ENCODE peak calls at places on chromosomes 3 and 15, in eight cellular contexts. R is neural crest cell; V is H54; D is stimulated activated CD4-positive, alpha-beta T cell treated with anti-CD3 and anti-CD28 coated beads, Interleukin-2, amount 100 ng/mL, for 24 hours; E is B cell; P is right cardiac atrium; O is non-pigmented ciliary epithelial cell; H is EH. N is an unnamed sample.

GRCh38 chr3:140416686-140417085 is 261.2 kb upstream of the TRIM42 start:
- DNase-seq in R (no peak), V (no peak), D (no peak), E (no peak), P (no peak), O (no peak), H (no peak), N (no peak)

GRCh38 chr15:48131324-48131723 is 10.5 kb downstream of the SLC24A5 start:
- DNase-seq in R (no peak), V (no peak), D (no peak), E (no peak), P (no peak), O (no peak), H (no peak), N (no peak)

GRCh38 chr3:167380004-167380689 is at the start of gene ZBBX:
- DNase-seq in R (peak; percentile 95), V (peak; percentile 40), D (peak; percentile 87), E (peak; percentile 90), P (peak; percentile 76), O (peak; percentile 38), H (peak; percentile 63), N (peak; percentile 82)

GRCh38 chr3:153127788-153128187 is 34.2 kb upstream of the RAP2B start:
- DNase-seq in R (no peak), V (no peak), D (no peak), E (no peak), P (no peak), O (no peak), H (peak; percentile 31), N (no peak)

GRCh38 chr3:141273700-141274410 is 42.2 kb downstream of the PXYLP1 start:
- DNase-seq in R (no peak), V (no peak), D (no peak), E (no peak), P (no peak), O (no peak), H (no peak), N (no peak)

GRCh38 chr3:56303508-56303907 is 164.8 kb downstream of the ERC2 start:
- DNase-seq in R (peak; percentile 49), V (no peak), D (peak; percentile 17), E (peak; percentile 20), P (peak; percentile 19), O (no peak), H (peak; percentile 40), N (peak; percentile 37)

GRCh38 chr3:102163039-102163817 is 271.6 kb upstream of the ZPLD1 start:
- DNase-seq in R (no peak), V (no peak), D (no peak), E (no peak), P (peak; percentile 53), O (no peak), H (peak; percentile 83), N (no peak)

GRCh38 chr3:58214484-58215316 is 3.9 kb upstream of the DNASE1L3 start:
- DNase-seq in R (no peak), V (no peak), D (peak; percentile 49), E (peak; percentile 78), P (no peak), O (no peak), H (peak; percentile 59), N (no peak)

GRCh38 chr3:44355634-44356033 is 17.1 kb downstream of the TCAIM start:
- DNase-seq in R (no peak), V (peak; percentile 46), D (no peak), E (no peak), P (peak; percentile 17), O (peak; percentile 73), H (peak; percentile 87), N (peak; percentile 86)

GRCh38 chr3:143002083-143002712 is 828 bp downstream of the U2SURP start:
- DNase-seq in R (no peak), V (no peak), D (no peak), E (no peak), P (no peak), O (no peak), H (peak; percentile 20), N (peak; percentile 26)

GRCh38 chr15:44011238-44011873 is 183.7 kb downstream of the FRMD5 start:
- DNase-seq in R (no peak), V (no peak), D (no peak), E (no peak), P (no peak), O (no peak), H (no peak), N (no peak)

GRCh38 chr3:58484049-58484721 is 7.7 kb upstream of the KCTD6 start:
- DNase-seq in R (no peak), V (no peak), D (no peak), E (no peak), P (no peak), O (no peak), H (no peak), N (no peak)

GRCh38 chr3:69715204-69715603 is 24.1 kb upstream of the MITF start:
- DNase-seq in R (no peak), V (no peak), D (no peak), E (no peak), P (no peak), O (no peak), H (no peak), N (no peak)